ENCODE peak calls at places on chromosome 6, in seven cellular contexts. One of them, this sample, is unnamed.

GRCh38 chr6:150327117-150327774 is 41.6 kb upstream of the IYD start:
- DNase-seq in DND-41: no peak
- DNase-seq in GM23248: peak
- DNase-seq in SK-N-MC: no peak
- DNase-seq in mesendoderm: no peak
- DNase-seq in ascending aorta: no peak
- DNase-seq in mucosa of descending colon: no peak
- DNase-seq in this sample: no peak

GRCh38 chr6:154510144-154510905 is at the start of gene CNKSR3:
- DNase-seq in DND-41: no peak
- DNase-seq in GM23248: peak
- DNase-seq in SK-N-MC: peak
- DNase-seq in mesendoderm: peak
- DNase-seq in ascending aorta: peak
- DNase-seq in mucosa of descending colon: peak
- DNase-seq in this sample: peak

GRCh38 chr6:31632279-31632946 is 11.9 kb downstream of the PRRC2A start:
- DNase-seq in DND-41: no peak
- DNase-seq in GM23248: no peak
- DNase-seq in SK-N-MC: no peak
- DNase-seq in mesendoderm: no peak
- DNase-seq in ascending aorta: no peak
- DNase-seq in mucosa of descending colon: no peak
- DNase-seq in this sample: no peak

GRCh38 chr6:119067091-119067490 is 11.4 kb downstream of the FAM184A start:
- DNase-seq in DND-41: no peak
- DNase-seq in GM23248: no peak
- DNase-seq in SK-N-MC: no peak
- DNase-seq in mesendoderm: peak
- DNase-seq in ascending aorta: no peak
- DNase-seq in mucosa of descending colon: no peak
- DNase-seq in this sample: no peak

GRCh38 chr6:148317051-148317450 is 25.6 kb upstream of the SASH1 start:
- DNase-seq in DND-41: no peak
- DNase-seq in GM23248: no peak
- DNase-seq in SK-N-MC: no peak
- DNase-seq in mesendoderm: no peak
- DNase-seq in ascending aorta: no peak
- DNase-seq in mucosa of descending colon: no peak
- DNase-seq in this sample: no peak

GRCh38 chr6:39884696-39885095 is 49.6 kb downstream of the MOCS1 start:
- DNase-seq in DND-41: no peak
- DNase-seq in GM23248: peak
- DNase-seq in SK-N-MC: no peak
- DNase-seq in mesendoderm: no peak
- DNase-seq in ascending aorta: no peak
- DNase-seq in mucosa of descending colon: no peak
- DNase-seq in this sample: no peak

GRCh38 chr6:36595168-36595818 is 1.1 kb downstream of the SRSF3 start:
- DNase-seq in DND-41: peak
- DNase-seq in GM23248: peak
- DNase-seq in SK-N-MC: no peak
- DNase-seq in mesendoderm: peak
- DNase-seq in ascending aorta: no peak
- DNase-seq in mucosa of descending colon: no peak
- DNase-seq in this sample: no peak

GRCh38 chr6:21626756-21627155 is 33.2 kb downstream of the SOX4 start:
- DNase-seq in DND-41: no peak
- DNase-seq in GM23248: no peak
- DNase-seq in SK-N-MC: no peak
- DNase-seq in mesendoderm: no peak
- DNase-seq in ascending aorta: no peak
- DNase-seq in mucosa of descending colon: no peak
- DNase-seq in this sample: no peak

GRCh38 chr6:1686117-1687098 is 76.7 kb downstream of the FOXC1 start:
- DNase-seq in DND-41: no peak
- DNase-seq in GM23248: peak
- DNase-seq in SK-N-MC: peak
- DNase-seq in mesendoderm: no peak
- DNase-seq in ascending aorta: no peak
- DNase-seq in mucosa of descending colon: no peak
- DNase-seq in this sample: no peak

GRCh38 chr6:14711056-14711703 is 534.7 kb upstream of the JARID2 start:
- DNase-seq in DND-41: peak
- DNase-seq in GM23248: peak
- DNase-seq in SK-N-MC: no peak
- DNase-seq in mesendoderm: peak
- DNase-seq in ascending aorta: no peak
- DNase-seq in mucosa of descending colon: no peak
- DNase-seq in this sample: peak

GRCh38 chr6:24721461-24722215 is 2.7 kb upstream of the C6orf62 start:
- DNase-seq in DND-41: no peak
- DNase-seq in GM23248: peak
- DNase-seq in SK-N-MC: no peak
- DNase-seq in mesendoderm: no peak
- DNase-seq in ascending aorta: no peak
- DNase-seq in mucosa of descending colon: no peak
- DNase-seq in this sample: no peak

GRCh38 chr6:24501914-24502313 is 7.1 kb downstream of the ALDH5A1 start:
- DNase-seq in DND-41: no peak
- DNase-seq in GM23248: no peak
- DNase-seq in SK-N-MC: no peak
- DNase-seq in mesendoderm: no peak
- DNase-seq in ascending aorta: no peak
- DNase-seq in mucosa of descending colon: no peak
- DNase-seq in this sample: no peak

GRCh38 chr6:88804701-88805100 is 158.7 kb downstream of the RNGTT start:
- DNase-seq in DND-41: no peak
- DNase-seq in GM23248: peak
- DNase-seq in SK-N-MC: no peak
- DNase-seq in mesendoderm: no peak
- DNase-seq in ascending aorta: no peak
- DNase-seq in mucosa of descending colon: no peak
- DNase-seq in this sample: no peak

GRCh38 chr6:84575264-84575663 is 189.1 kb downstream of the TBX18 start:
- DNase-seq in DND-41: peak
- DNase-seq in GM23248: peak
- DNase-seq in SK-N-MC: no peak
- DNase-seq in mesendoderm: no peak
- DNase-seq in ascending aorta: no peak
- DNase-seq in mucosa of descending colon: no peak
- DNase-seq in this sample: peak

GRCh38 chr6:73169633-73170032 is 55.7 kb downstream of the KHDC1L start:
- DNase-seq in DND-41: no peak
- DNase-seq in GM23248: no peak
- DNase-seq in SK-N-MC: no peak
- DNase-seq in mesendoderm: no peak
- DNase-seq in ascending aorta: no peak
- DNase-seq in mucosa of descending colon: no peak
- DNase-seq in this sample: no peak

GRCh38 chr6:5713519-5713918 is 293.2 kb downstream of the NRN1 start:
- DNase-seq in DND-41: no peak
- DNase-seq in GM23248: no peak
- DNase-seq in SK-N-MC: no peak
- DNase-seq in mesendoderm: peak
- DNase-seq in ascending aorta: no peak
- DNase-seq in mucosa of descending colon: no peak
- DNase-seq in this sample: no peak

GRCh38 chr6:32086661-32087573 is 22.2 kb downstream of the TNXB start:
- DNase-seq in DND-41: no peak
- DNase-seq in GM23248: peak
- DNase-seq in SK-N-MC: no peak
- DNase-seq in mesendoderm: no peak
- DNase-seq in ascending aorta: no peak
- DNase-seq in mucosa of descending colon: no peak
- DNase-seq in this sample: no peak

GRCh38 chr6:126548301-126548700 is 208.4 kb downstream of the CENPW start:
- DNase-seq in DND-41: no peak
- DNase-seq in GM23248: peak
- DNase-seq in SK-N-MC: no peak
- DNase-seq in mesendoderm: no peak
- DNase-seq in ascending aorta: no peak
- DNase-seq in mucosa of descending colon: no peak
- DNase-seq in this sample: no peak

GRCh38 chr6:111789593-111789992 is 83.7 kb downstream of the FYN start:
- DNase-seq in DND-41: no peak
- DNase-seq in GM23248: peak
- DNase-seq in SK-N-MC: no peak
- DNase-seq in mesendoderm: no peak
- DNase-seq in ascending aorta: no peak
- DNase-seq in mucosa of descending colon: no peak
- DNase-seq in this sample: no peak

GRCh38 chr6:32405656-32406055 is 1.3 kb downstream of the BTNL2 start:
- DNase-seq in DND-41: no peak
- DNase-seq in GM23248: no peak
- DNase-seq in SK-N-MC: no peak
- DNase-seq in mesendoderm: no peak
- DNase-seq in ascending aorta: no peak
- DNase-seq in mucosa of descending colon: no peak
- DNase-seq in this sample: no peak

GRCh38 chr6:393391-394221 is 2.1 kb downstream of the IRF4 start:
- DNase-seq in DND-41: no peak
- DNase-seq in GM23248: no peak
- DNase-seq in SK-N-MC: no peak
- DNase-seq in mesendoderm: peak
- DNase-seq in ascending aorta: no peak
- DNase-seq in mucosa of descending colon: no peak
- DNase-seq in this sample: no peak

GRCh38 chr6:390914-391558 is 516 bp upstream of the IRF4 start:
- DNase-seq in DND-41: no peak
- DNase-seq in GM23248: peak
- DNase-seq in SK-N-MC: no peak
- DNase-seq in mesendoderm: peak
- DNase-seq in ascending aorta: no peak
- DNase-seq in mucosa of descending colon: no peak
- DNase-seq in this sample: no peak

GRCh38 chr6:391559-392440 is at the start of gene IRF4:
- DNase-seq in DND-41: no peak
- DNase-seq in GM23248: peak
- DNase-seq in SK-N-MC: no peak
- DNase-seq in mesendoderm: peak
- DNase-seq in ascending aorta: no peak
- DNase-seq in mucosa of descending colon: peak
- DNase-seq in this sample: no peak

GRCh38 chr6:394641-395289 is 3.2 kb downstream of the IRF4 start:
- DNase-seq in DND-41: no peak
- DNase-seq in GM23248: no peak
- DNase-seq in SK-N-MC: no peak
- DNase-seq in mesendoderm: no peak
- DNase-seq in ascending aorta: no peak
- DNase-seq in mucosa of descending colon: no peak
- DNase-seq in this sample: no peak

DNA sequence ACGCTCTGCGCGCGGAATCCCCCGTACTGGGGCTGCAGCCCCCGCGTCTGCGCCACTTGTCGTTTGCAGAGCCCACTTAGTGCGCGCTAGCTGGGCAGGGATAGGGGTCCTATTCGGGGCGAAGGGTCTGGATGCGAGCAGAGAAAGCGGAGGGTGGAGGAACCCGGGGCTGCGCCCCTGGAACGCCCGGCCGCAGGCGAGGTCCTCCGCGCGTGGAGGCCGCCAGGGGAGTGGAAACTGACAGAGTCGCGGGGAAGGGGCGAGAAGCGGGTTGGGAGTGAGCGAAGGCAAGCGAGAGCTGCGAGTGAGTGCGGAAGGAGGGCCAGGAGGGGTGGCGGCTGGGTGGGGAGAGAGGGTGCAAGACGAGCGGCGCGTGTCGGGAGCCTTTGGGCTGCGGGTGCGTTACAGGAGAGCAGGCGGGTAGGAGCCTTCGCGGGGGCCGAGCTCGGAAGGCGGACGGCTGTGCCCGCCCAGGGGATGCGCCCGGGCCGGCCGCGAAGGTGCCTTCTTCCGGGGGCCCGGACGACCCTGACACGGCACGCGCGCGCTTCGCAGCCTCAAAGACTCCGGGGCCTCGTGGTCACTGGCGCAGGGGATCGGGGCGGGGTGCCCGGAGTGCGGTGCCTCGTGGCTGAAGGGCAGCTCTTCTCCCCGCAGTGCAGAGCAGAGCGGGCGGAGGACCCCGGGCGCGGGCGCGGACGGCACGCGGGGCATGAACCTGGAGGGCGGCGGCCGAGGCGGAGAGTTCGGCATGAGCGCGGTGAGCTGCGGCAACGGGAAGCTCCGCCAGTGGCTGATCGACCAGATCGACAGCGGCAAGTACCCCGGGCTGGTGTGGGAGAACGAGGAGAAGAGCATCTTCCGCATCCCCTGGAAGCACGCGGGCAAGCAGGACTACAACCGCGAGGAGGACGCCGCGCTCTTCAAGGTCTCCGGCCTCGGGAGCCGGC is 1.2 kb downstream of the IRF4 start:
- DNase-seq in DND-41: no peak
- DNase-seq in GM23248: peak
- DNase-seq in SK-N-MC: no peak
- DNase-seq in mesendoderm: peak
- DNase-seq in ascending aorta: no peak
- DNase-seq in mucosa of descending colon: no peak
- DNase-seq in this sample: no peak
- H3K4me3 ChIP-seq in DND-41: no peak
- H3K4me3 ChIP-seq in GM23248: no peak
- H3K4me3 ChIP-seq in SK-N-MC: no peak
- H3K4me3 ChIP-seq in mesendoderm: peak
- H3K4me3 ChIP-seq in ascending aorta: peak
- H3K4me3 ChIP-seq in mucosa of descending colon: peak
- H3K4me3 ChIP-seq in this sample: no peak

GRCh38 chr6:168319279-168320051 is at the start of gene DACT2:
- DNase-seq in DND-41: no peak
- DNase-seq in GM23248: no peak
- DNase-seq in SK-N-MC: no peak
- DNase-seq in mesendoderm: no peak
- DNase-seq in ascending aorta: no peak
- DNase-seq in mucosa of descending colon: peak
- DNase-seq in this sample: no peak
- H3K4me3 ChIP-seq in DND-41: no peak
- H3K4me3 ChIP-seq in GM23248: no peak
- H3K4me3 ChIP-seq in SK-N-MC: no peak
- H3K4me3 ChIP-seq in mesendoderm: peak
- H3K4me3 ChIP-seq in ascending aorta: peak
- H3K4me3 ChIP-seq in mucosa of descending colon: peak
- H3K4me3 ChIP-seq in this sample: no peak

DNA sequence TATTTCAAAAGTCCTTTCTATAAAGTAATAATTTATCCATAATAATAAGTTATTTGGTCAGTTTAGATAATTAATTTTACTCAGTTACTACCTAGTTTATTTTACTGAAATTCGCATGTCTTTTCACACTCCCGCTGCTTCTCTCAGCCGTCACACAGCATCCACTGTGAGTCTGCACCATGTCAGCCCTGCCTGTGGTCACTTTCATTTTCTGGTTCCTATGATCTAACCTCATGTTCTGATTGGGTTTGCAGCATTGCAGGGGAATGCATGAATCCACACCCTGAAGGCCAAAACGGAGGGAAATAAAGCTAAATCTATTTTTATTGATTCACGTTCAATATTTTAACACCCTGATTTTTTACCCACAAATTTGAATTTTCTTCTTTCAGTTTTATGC is 47.4 kb downstream of the PDE10A start:
- DNase-seq in DND-41: peak
- DNase-seq in GM23248: no peak
- DNase-seq in SK-N-MC: no peak
- DNase-seq in mesendoderm: peak
- DNase-seq in ascending aorta: no peak
- DNase-seq in mucosa of descending colon: no peak
- DNase-seq in this sample: no peak
- H3K4me3 ChIP-seq in DND-41: no peak
- H3K4me3 ChIP-seq in GM23248: no peak
- H3K4me3 ChIP-seq in SK-N-MC: no peak
- H3K4me3 ChIP-seq in mesendoderm: no peak
- H3K4me3 ChIP-seq in ascending aorta: no peak
- H3K4me3 ChIP-seq in mucosa of descending colon: no peak
- H3K4me3 ChIP-seq in this sample: no peak

GRCh38 chr6:34196833-34197195 is 39.9 kb upstream of the HMGA1 start:
- DNase-seq in DND-41: no peak
- DNase-seq in GM23248: no peak
- DNase-seq in SK-N-MC: no peak
- DNase-seq in mesendoderm: no peak
- DNase-seq in ascending aorta: no peak
- DNase-seq in mucosa of descending colon: no peak
- DNase-seq in this sample: no peak
- H3K4me3 ChIP-seq in DND-41: no peak
- H3K4me3 ChIP-seq in GM23248: peak
- H3K4me3 ChIP-seq in SK-N-MC: peak
- H3K4me3 ChIP-seq in mesendoderm: no peak
- H3K4me3 ChIP-seq in ascending aorta: peak
- H3K4me3 ChIP-seq in mucosa of descending colon: no peak
- H3K4me3 ChIP-seq in this sample: no peak